ENCODE peak calls at places on chromosome 9, in five cellular contexts. One of them, this sample, is unnamed.

GRCh38 chr9:92728831-92729734 is 35.5 kb downstream of the BICD2 start:
- DNase-seq in T-helper 1 cell: no peak
- DNase-seq in testis: peak
- DNase-seq in AG04450: no peak
- DNase-seq in neuronal stem cell: no peak
- DNase-seq in this sample: peak

GRCh38 chr9:90827181-90827866 is 25.7 kb downstream of the SYK start:
- DNase-seq in T-helper 1 cell: no peak
- DNase-seq in testis: no peak
- DNase-seq in AG04450: no peak
- DNase-seq in neuronal stem cell: no peak
- DNase-seq in this sample: no peak

GRCh38 chr9:36974731-36975130 is 59.3 kb downstream of the PAX5 start:
- DNase-seq in T-helper 1 cell: no peak
- DNase-seq in testis: no peak
- DNase-seq in AG04450: no peak
- DNase-seq in neuronal stem cell: no peak
- DNase-seq in this sample: no peak

GRCh38 chr9:133227242-133227860 is 18.3 kb upstream of the OBP2B start:
- DNase-seq in T-helper 1 cell: no peak
- DNase-seq in testis: no peak
- DNase-seq in AG04450: no peak
- DNase-seq in neuronal stem cell: no peak
- DNase-seq in this sample: no peak

GRCh38 chr9:91193658-91194391 is 167.9 kb downstream of the AUH start:
- DNase-seq in T-helper 1 cell: no peak
- DNase-seq in testis: peak
- DNase-seq in AG04450: peak
- DNase-seq in neuronal stem cell: peak
- DNase-seq in this sample: peak

GRCh38 chr9:109369285-109369684 is 48.4 kb upstream of the EPB41L4B start:
- DNase-seq in T-helper 1 cell: no peak
- DNase-seq in testis: no peak
- DNase-seq in AG04450: no peak
- DNase-seq in neuronal stem cell: no peak
- DNase-seq in this sample: peak

GRCh38 chr9:123104807-123105206 is 71.3 kb downstream of the GPR21 start:
- DNase-seq in T-helper 1 cell: no peak
- DNase-seq in testis: no peak
- DNase-seq in AG04450: no peak
- DNase-seq in neuronal stem cell: no peak
- DNase-seq in this sample: no peak

GRCh38 chr9:136551401-136552116 is 5.7 kb upstream of the NOTCH1 start:
- DNase-seq in T-helper 1 cell: no peak
- DNase-seq in testis: peak
- DNase-seq in AG04450: no peak
- DNase-seq in neuronal stem cell: no peak
- DNase-seq in this sample: peak

GRCh38 chr9:114031948-114032688 is 46.0 kb downstream of the AMBP start:
- DNase-seq in T-helper 1 cell: no peak
- DNase-seq in testis: no peak
- DNase-seq in AG04450: no peak
- DNase-seq in neuronal stem cell: no peak
- DNase-seq in this sample: no peak

GRCh38 chr9:84325347-84325982 is 15.1 kb downstream of the SLC28A3 start:
- DNase-seq in T-helper 1 cell: no peak
- DNase-seq in testis: no peak
- DNase-seq in AG04450: no peak
- DNase-seq in neuronal stem cell: no peak
- DNase-seq in this sample: no peak

GRCh38 chr9:113620016-113620376 is 156.5 kb downstream of the RGS3 start:
- DNase-seq in T-helper 1 cell: no peak
- DNase-seq in testis: no peak
- DNase-seq in AG04450: no peak
- DNase-seq in neuronal stem cell: no peak
- DNase-seq in this sample: peak

This sample was measured in adrenal gland.